ENCODE peak calls at places on chromosomes 12 and 14, in eight cellular contexts. F, R, Z, V, E, D, N and K are unnamed samples.

GRCh38 chr12:121801601-121802484 is 2.0 kb upstream of the SETD1B start:
- DNase-seq in D (no peak), Z (no peak), N (peak), F (no peak), R (peak), V (no peak), E (peak), K (peak)

GRCh38 chr12:66735275-66735674 is 56.4 kb upstream of the GRIP1 start:
- DNase-seq in F (no peak), E (no peak), N (peak), D (no peak), V (no peak), Z (no peak), R (no peak), K (no peak)

GRCh38 chr12:34396861-34397590 is 374.7 kb downstream of the ALG10 start:
- DNase-seq in R (peak), V (no peak), N (no peak), D (no peak), Z (peak), F (no peak), E (no peak), K (peak)

GRCh38 chr12:79408665-79409064 is 282.1 kb downstream of the PAWR start:
- DNase-seq in Z (no peak), D (no peak), E (no peak), V (no peak), R (no peak), F (no peak), N (no peak), K (no peak)

GRCh38 chr14:96821501-96821900 is 24.3 kb downstream of the VRK1 start:
- DNase-seq in E (no peak), D (no peak), N (no peak), R (no peak), F (no peak), Z (no peak), V (no peak), K (no peak)

GRCh38 chr12:115584156-115584555 is 693.3 kb downstream of the MED13L start:
- DNase-seq in N (peak), D (no peak), V (no peak), F (no peak), R (no peak), Z (no peak), E (no peak), K (no peak)

GRCh38 chr12:106251636-106252035 is 3.8 kb upstream of the CKAP4 start:
- DNase-seq in D (peak), R (no peak), Z (peak), E (no peak), N (peak), V (no peak), F (peak), K (no peak)

GRCh38 chr14:100611811-100612480 is 24.7 kb upstream of the BEGAIN start:
- DNase-seq in R (no peak), E (no peak), Z (peak), N (no peak), V (no peak), D (no peak), F (no peak), K (no peak)

GRCh38 chr12:86138770-86139169 is 117.4 kb downstream of the MGAT4C start:
- DNase-seq in Z (no peak), E (no peak), F (no peak), R (no peak), V (no peak), D (no peak), N (no peak), K (no peak)

GRCh38 chr12:53963434-53964314 is 9.0 kb downstream of the HOXC12 start:
- DNase-seq in N (no peak), E (no peak), F (peak), D (no peak), V (no peak), Z (no peak), R (no peak), K (no peak)